ENCODE peak calls at places on chromosomes 4 and X, in five cellular contexts. B is MM.1S, E is GM23338, F is GM23248, W is PC-3. X is an unnamed sample. For H3K79me2, the result is how much of the 10 kb centered on the place peaks cover.

GRCh38 chr4:180827193-180827592 is 1416.0 kb upstream of the TENM3 start:
- DNase-seq in F (peak), B (no peak), W (peak), E (peak), X (no peak)

GRCh38 chr4:12791536-12791935 is 692.6 kb downstream of the RAB28 start:
- DNase-seq in B (no peak), F (no peak), E (no peak), W (no peak), X (no peak)

GRCh38 chr4:41569957-41570356 is 32.0 kb downstream of the LIMCH1 start:
- DNase-seq in B (no peak), E (no peak), F (no peak), W (no peak), X (peak)

GRCh38 chr4:147707892-147708672 is 23.8 kb upstream of the ARHGAP10 start:
- DNase-seq in F (peak), B (peak), E (peak), W (peak), X (peak)

GRCh38 chr4:85717366-85717765 is 242.4 kb downstream of the ARHGAP24 start:
- DNase-seq in F (peak), E (no peak), B (no peak), W (no peak), X (no peak)

GRCh38 chr4:108531461-108531860 is 88.9 kb upstream of the RPL34 start:
- DNase-seq in E (no peak), F (no peak), B (no peak), W (no peak), X (no peak)

GRCh38 chrX:57172544-57172943 is 35.3 kb upstream of the SPIN2A start:
- DNase-seq in E (no peak), B (no peak), F (peak), W (no peak), X (no peak)

GRCh38 chr4:96677499-96677898 is 837.6 kb downstream of the PDHA2 start:
- DNase-seq in E (no peak), B (no peak), F (no peak), W (peak), X (no peak)

GRCh38 chrX:70132244-70132643 is 1.0 kb upstream of the IGBP1 start:
- DNase-seq in E (no peak), W (peak), B (no peak), F (peak), X (no peak)

DNA sequence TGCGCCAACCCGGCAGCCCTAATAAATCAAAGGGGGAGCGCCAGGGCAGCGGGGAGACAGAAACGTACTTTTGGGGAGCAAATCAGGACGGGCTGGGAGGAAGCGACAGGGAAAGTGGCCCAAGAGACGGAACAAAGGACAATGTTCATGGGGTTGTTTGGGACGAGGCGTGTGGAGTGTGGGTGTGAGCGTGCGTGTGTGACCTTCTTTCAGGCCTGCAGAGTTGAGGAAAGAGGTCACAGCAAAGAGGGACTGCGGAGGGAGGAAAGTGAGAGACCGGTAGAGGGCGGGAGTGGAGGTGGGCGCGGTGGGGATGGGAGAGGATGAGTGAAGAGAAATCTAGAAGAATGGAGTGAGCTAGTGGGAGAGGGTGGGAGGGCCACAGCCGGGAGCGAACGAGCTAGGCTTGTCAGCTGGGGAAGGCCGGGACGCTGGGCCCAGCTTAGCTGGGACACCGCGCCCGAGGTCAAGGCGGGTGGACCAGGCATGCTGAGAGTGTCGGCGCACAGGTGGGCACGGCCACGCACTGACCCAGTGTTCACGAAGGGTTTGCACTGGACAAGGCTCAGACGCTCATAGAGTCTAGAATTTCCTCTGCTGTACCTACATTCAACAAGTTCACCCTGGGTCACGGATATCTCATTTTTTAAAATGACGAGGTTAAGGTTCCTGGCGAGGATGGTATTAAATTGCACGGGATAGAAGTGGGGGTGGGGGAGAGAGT is 14.7 kb upstream of the PITX2 start:
- DNase-seq in F (peak), W (no peak), B (no peak), E (peak), X (peak)
- TF ChIP-seq EZH2 in F (no peak), W (no peak), B (no peak), E (peak), X (peak)

GRCh38 chr4:86948276-86948675 is 13.5 kb downstream of the AFF1 start:
- DNase-seq in E (peak), B (no peak), F (no peak), W (no peak), X (peak)
- H3K79me2 ChIP-seq in E (half or more), B (half or more), F (under half), W (under half), X (half or more)

GRCh38 chrX:54063361-54063760 is 19.1 kb upstream of the PHF8 start:
- DNase-seq in F (peak), E (no peak), B (no peak), W (peak), X (no peak)

GRCh38 chrX:54064564-54064963 is 20.3 kb upstream of the PHF8 start:
- DNase-seq in F (no peak), B (no peak), E (no peak), W (peak), X (no peak)

GRCh38 chrX:54066841-54067240 is 22.6 kb upstream of the PHF8 start:
- DNase-seq in W (peak), F (peak), E (no peak), B (no peak), X (no peak)

GRCh38 chrX:54067741-54068140 is 23.5 kb upstream of the PHF8 start:
- DNase-seq in B (no peak), F (no peak), E (no peak), W (no peak), X (no peak)
- TF ChIP-seq EZH2phosphoT487 in B (no peak), F (no peak), E (no peak), W (no peak), X (no peak)

GRCh38 chr4:2400841-2401609 is 17.4 kb downstream of the ZFYVE28 start:
- DNase-seq in E (no peak), W (no peak), B (no peak), F (no peak), X (no peak)
- TF ChIP-seq EZH2 in E (no peak), W (no peak), B (no peak), F (no peak), X (no peak)

GRCh38 chrX:8105531-8105930 is 65.5 kb downstream of the VCX2 start:
- DNase-seq in F (no peak), E (no peak), B (no peak), W (no peak), X (no peak)

GRCh38 chrX:8103655-8104054 is 67.4 kb downstream of the VCX2 start:
- DNase-seq in B (no peak), E (no peak), W (no peak), F (no peak), X (no peak)
- H3K79me2 ChIP-seq in B (under half), E (under half), W (under half), F (under half), X (under half)

DNA sequence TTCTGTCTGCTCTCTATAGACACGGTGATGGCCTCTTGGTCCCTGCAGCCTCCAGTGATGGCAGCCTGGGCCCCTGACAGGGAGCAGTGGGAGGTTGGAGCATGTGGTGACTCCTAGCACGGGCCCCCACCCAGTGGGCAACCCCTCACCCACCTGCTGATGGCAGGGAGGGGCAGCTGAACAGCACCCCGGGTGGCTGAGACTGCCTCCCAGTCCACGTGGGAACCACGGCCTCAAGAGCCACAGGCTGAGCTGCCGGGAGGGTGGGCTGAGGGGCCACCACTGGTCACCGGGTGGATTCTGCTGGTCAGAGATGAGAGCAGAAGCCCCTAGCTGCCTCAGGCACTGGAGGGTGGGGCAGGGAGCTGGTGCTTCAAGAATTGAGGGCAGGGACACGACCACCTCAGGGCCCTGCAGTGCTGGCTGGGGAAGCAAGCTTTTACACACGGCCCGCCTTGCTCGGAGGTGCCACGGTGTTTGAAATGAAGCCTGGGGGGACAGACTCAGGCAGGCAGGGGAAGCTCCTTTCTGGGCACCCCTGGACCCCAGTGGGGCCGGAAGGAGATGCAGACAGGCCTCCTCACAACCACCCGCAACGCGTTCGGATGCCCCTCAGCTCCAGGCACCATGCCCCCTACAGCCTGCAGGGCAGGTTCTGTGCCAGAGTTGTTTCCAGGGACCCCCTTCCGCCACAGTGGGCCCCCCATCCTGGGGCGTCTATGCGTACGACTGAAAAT is 6.3 kb upstream of the HAUS3 start:
- DNase-seq in E (no peak), W (no peak), F (no peak), B (no peak), X (no peak)
- TF ChIP-seq EZH2phosphoT487 in E (no peak), W (no peak), F (no peak), B (no peak), X (no peak)